ENCODE peak calls at places on chromosomes 12 and 14, in ten cellular contexts. T, Z, H, G, F, I, D, P, X and C are unnamed samples.

GRCh38 chr12:52439845-52440244 is 5.7 kb upstream of the KRT75 start:
- DNase-seq in T (no peak), Z (no peak), H (no peak), G (no peak), F (no peak), I (no peak), D (no peak), P (no peak), X (no peak), C (no peak)

GRCh38 chr12:59643576-59643975 is 47.7 kb downstream of the SLC16A7 start:
- DNase-seq in T (no peak), Z (no peak), H (no peak), G (no peak), F (no peak), I (no peak), D (no peak), P (no peak), X (no peak), C (no peak)

GRCh38 chr14:104735830-104736642 is 12.0 kb downstream of the ADSS1 start:
- DNase-seq in T (no peak), Z (no peak), H (no peak), G (no peak), F (no peak), I (no peak), D (peak), P (peak), X (no peak), C (peak)

GRCh38 chr14:67513631-67514108 is 19.4 kb upstream of the PLEKHH1 start:
- DNase-seq in T (no peak), Z (peak), H (no peak), G (no peak), F (no peak), I (no peak), D (no peak), P (peak), X (no peak), C (no peak)

GRCh38 chr14:76480426-76480825 is 104.5 kb downstream of the ESRRB start:
- DNase-seq in T (no peak), Z (no peak), H (no peak), G (no peak), F (no peak), I (no peak), D (no peak), P (no peak), X (no peak), C (no peak)

GRCh38 chr12:15887043-15887817 is 5.0 kb downstream of the STRAP start:
- DNase-seq in T (no peak), Z (no peak), H (no peak), G (no peak), F (no peak), I (no peak), D (no peak), P (no peak), X (no peak), C (no peak)

GRCh38 chr12:53952871-53953734 is 1.6 kb upstream of the HOXC12 start:
- DNase-seq in T (peak), Z (no peak), H (no peak), G (no peak), F (no peak), I (no peak), D (peak), P (no peak), X (peak), C (peak)

GRCh38 chr14:92539875-92540274 is 26.3 kb downstream of the RIN3 start:
- DNase-seq in T (no peak), Z (no peak), H (no peak), G (no peak), F (no peak), I (no peak), D (peak), P (no peak), X (no peak), C (no peak)

GRCh38 chr14:94373708-94374107 is 14.7 kb downstream of the SERPINA1 start:
- DNase-seq in T (no peak), Z (no peak), H (no peak), G (no peak), F (no peak), I (no peak), D (peak), P (no peak), X (no peak), C (peak)

GRCh38 chr12:42482086-42482819 is 107.3 kb downstream of the PRICKLE1 start:
- DNase-seq in T (no peak), Z (no peak), H (no peak), G (no peak), F (no peak), I (no peak), D (no peak), P (no peak), X (no peak), C (no peak)

GRCh38 chr14:69291891-69292586 is 32.1 kb downstream of the GALNT16 start:
- DNase-seq in T (no peak), Z (no peak), H (no peak), G (no peak), F (no peak), I (no peak), D (peak), P (no peak), X (no peak), C (no peak)

GRCh38 chr14:94345344-94346072 is 22.4 kb upstream of the SERPINA6 start:
- DNase-seq in T (no peak), Z (no peak), H (no peak), G (no peak), F (no peak), I (no peak), D (peak), P (no peak), X (no peak), C (peak)

GRCh38 chr12:68831272-68831671 is 23.3 kb downstream of the MDM2 start:
- DNase-seq in T (no peak), Z (no peak), H (peak), G (no peak), F (no peak), I (no peak), D (no peak), P (no peak), X (no peak), C (no peak)

GRCh38 chr12:47808049-47808448 is 11.7 kb downstream of the HDAC7 start:
- DNase-seq in T (no peak), Z (peak), H (no peak), G (peak), F (no peak), I (peak), D (no peak), P (peak), X (no peak), C (no peak)

GRCh38 chr14:95895720-95896119 is 19.1 kb downstream of the TUNAR start:
- DNase-seq in T (peak), Z (peak), H (peak), G (no peak), F (no peak), I (peak), D (no peak), P (no peak), X (peak), C (peak)

GRCh38 chr14:95274874-95275273 is 44.8 kb downstream of the CLMN start:
- DNase-seq in T (no peak), Z (no peak), H (no peak), G (no peak), F (no peak), I (no peak), D (no peak), P (no peak), X (no peak), C (no peak)

GRCh38 chr14:91295851-91296796 is 51.6 kb upstream of the GPR68 start:
- DNase-seq in T (no peak), Z (no peak), H (no peak), G (no peak), F (no peak), I (no peak), D (no peak), P (no peak), X (no peak), C (no peak)

GRCh38 chr12:41795910-41796309 is 348.8 kb downstream of the GXYLT1 start:
- DNase-seq in T (peak), Z (no peak), H (peak), G (no peak), F (no peak), I (no peak), D (no peak), P (no peak), X (peak), C (peak)

GRCh38 chr14:98444077-98444476 is 827.9 kb downstream of the BCL11B start:
- DNase-seq in T (no peak), Z (no peak), H (no peak), G (no peak), F (no peak), I (peak), D (no peak), P (no peak), X (no peak), C (no peak)

GRCh38 chr12:94272280-94272679 is 123.9 kb downstream of the PLXNC1 start:
- DNase-seq in T (no peak), Z (no peak), H (no peak), G (no peak), F (no peak), I (no peak), D (no peak), P (no peak), X (no peak), C (no peak)

GRCh38 chr14:95500201-95500681 is 16.2 kb downstream of the SYNE3 start:
- DNase-seq in T (no peak), Z (no peak), H (no peak), G (no peak), F (no peak), I (no peak), D (no peak), P (peak), X (no peak), C (no peak)

GRCh38 chr14:50303744-50304471 is 8.1 kb downstream of the L2HGDH start:
- DNase-seq in T (no peak), Z (no peak), H (no peak), G (no peak), F (no peak), I (no peak), D (no peak), P (no peak), X (no peak), C (peak)

GRCh38 chr12:13171921-13172859 is 24.3 kb upstream of the EMP1 start:
- DNase-seq in T (no peak), Z (no peak), H (no peak), G (no peak), F (no peak), I (no peak), D (peak), P (no peak), X (peak), C (peak)

GRCh38 chr12:101700299-101700820 is 2.9 kb downstream of the CHPT1 start:
- DNase-seq in T (no peak), Z (no peak), H (no peak), G (no peak), F (no peak), I (no peak), D (no peak), P (no peak), X (no peak), C (no peak)

GRCh38 chr12:56389215-56389850 is 26.7 kb upstream of the APOF start:
- DNase-seq in T (no peak), Z (no peak), H (no peak), G (no peak), F (no peak), I (no peak), D (no peak), P (no peak), X (no peak), C (no peak)

GRCh38 chr14:105711058-105711620 is 184.8 kb downstream of the TMEM121 start:
- DNase-seq in T (no peak), Z (no peak), H (no peak), G (no peak), F (no peak), I (no peak), D (no peak), P (no peak), X (no peak), C (no peak)